ENCODE peak calls at places on chromosomes 5 and 9, in nine cellular contexts. One of them, this sample, is unnamed. For H3K4me1, the result is how much of the 10 kb centered on the place peaks cover.

GRCh38 chr9:115604831-115605483 is 487.0 kb upstream of the TNC start:
- DNase-seq in CD4-positive, alpha-beta memory T cell: no peak
- DNase-seq in Peyer's patch: no peak
- DNase-seq in A673: no peak
- DNase-seq in neural progenitor cell: no peak
- DNase-seq in suprapubic skin: no peak
- DNase-seq in cardiac muscle cell: no peak
- DNase-seq in endodermal cell: no peak
- DNase-seq in psoas muscle: no peak
- DNase-seq in this sample: no peak

GRCh38 chr5:134247411-134247810 is 21.5 kb upstream of the PPP2CA start:
- DNase-seq in neural progenitor cell: no peak
- DNase-seq in Peyer's patch: no peak
- DNase-seq in cardiac muscle cell: no peak
- DNase-seq in A673: no peak
- DNase-seq in psoas muscle: no peak
- DNase-seq in suprapubic skin: no peak
- DNase-seq in endodermal cell: no peak
- DNase-seq in CD4-positive, alpha-beta memory T cell: no peak
- DNase-seq in this sample: no peak

GRCh38 chr5:164010900-164011299 is 505.5 kb downstream of the MAT2B start:
- DNase-seq in Peyer's patch: no peak
- DNase-seq in cardiac muscle cell: no peak
- DNase-seq in CD4-positive, alpha-beta memory T cell: no peak
- DNase-seq in endodermal cell: no peak
- DNase-seq in psoas muscle: no peak
- DNase-seq in suprapubic skin: no peak
- DNase-seq in A673: no peak
- DNase-seq in neural progenitor cell: no peak
- DNase-seq in this sample: no peak

GRCh38 chr5:31361906-31362900 is 168.7 kb downstream of the CDH6 start:
- DNase-seq in cardiac muscle cell: no peak
- DNase-seq in Peyer's patch: no peak
- DNase-seq in suprapubic skin: no peak
- DNase-seq in endodermal cell: no peak
- DNase-seq in neural progenitor cell: no peak
- DNase-seq in CD4-positive, alpha-beta memory T cell: no peak
- DNase-seq in psoas muscle: no peak
- DNase-seq in A673: no peak
- DNase-seq in this sample: no peak

GRCh38 chr9:1732670-1733069 is 282.5 kb upstream of the SMARCA2 start:
- DNase-seq in Peyer's patch: no peak
- DNase-seq in A673: peak
- DNase-seq in CD4-positive, alpha-beta memory T cell: no peak
- DNase-seq in psoas muscle: no peak
- DNase-seq in endodermal cell: no peak
- DNase-seq in cardiac muscle cell: no peak
- DNase-seq in neural progenitor cell: no peak
- DNase-seq in suprapubic skin: no peak
- DNase-seq in this sample: no peak

GRCh38 chr9:85610074-85610855 is 131.5 kb downstream of the AGTPBP1 start:
- DNase-seq in neural progenitor cell: peak
- DNase-seq in suprapubic skin: no peak
- DNase-seq in psoas muscle: no peak
- DNase-seq in endodermal cell: peak
- DNase-seq in cardiac muscle cell: peak
- DNase-seq in Peyer's patch: no peak
- DNase-seq in A673: peak
- DNase-seq in CD4-positive, alpha-beta memory T cell: peak
- DNase-seq in this sample: peak

GRCh38 chr5:35924122-35924949 is 14.1 kb downstream of the CAPSL start:
- DNase-seq in Peyer's patch: no peak
- DNase-seq in CD4-positive, alpha-beta memory T cell: peak
- DNase-seq in endodermal cell: no peak
- DNase-seq in suprapubic skin: no peak
- DNase-seq in neural progenitor cell: no peak
- DNase-seq in psoas muscle: no peak
- DNase-seq in cardiac muscle cell: no peak
- DNase-seq in A673: no peak
- DNase-seq in this sample: no peak

GRCh38 chr5:55159763-55160492 is at the start of gene GPX8:
- DNase-seq in psoas muscle: no peak
- DNase-seq in suprapubic skin: no peak
- DNase-seq in cardiac muscle cell: peak
- DNase-seq in Peyer's patch: no peak
- DNase-seq in A673: peak
- DNase-seq in neural progenitor cell: peak
- DNase-seq in endodermal cell: peak
- DNase-seq in CD4-positive, alpha-beta memory T cell: peak
- DNase-seq in this sample: peak

GRCh38 chr9:11092974-11093373 is 480.2 kb upstream of the PTPRD start:
- DNase-seq in suprapubic skin: no peak
- DNase-seq in neural progenitor cell: no peak
- DNase-seq in CD4-positive, alpha-beta memory T cell: no peak
- DNase-seq in A673: no peak
- DNase-seq in endodermal cell: no peak
- DNase-seq in cardiac muscle cell: no peak
- DNase-seq in Peyer's patch: no peak
- DNase-seq in psoas muscle: no peak
- DNase-seq in this sample: no peak

GRCh38 chr5:174535691-174536090 is 188.7 kb upstream of the MSX2 start:
- DNase-seq in suprapubic skin: no peak
- DNase-seq in cardiac muscle cell: no peak
- DNase-seq in psoas muscle: no peak
- DNase-seq in endodermal cell: peak
- DNase-seq in neural progenitor cell: peak
- DNase-seq in Peyer's patch: no peak
- DNase-seq in A673: peak
- DNase-seq in CD4-positive, alpha-beta memory T cell: no peak
- DNase-seq in this sample: no peak

GRCh38 chr9:110742741-110743371 is 74.3 kb downstream of the MUSK start:
- DNase-seq in endodermal cell: peak
- DNase-seq in suprapubic skin: no peak
- DNase-seq in psoas muscle: no peak
- DNase-seq in A673: peak
- DNase-seq in Peyer's patch: no peak
- DNase-seq in neural progenitor cell: peak
- DNase-seq in CD4-positive, alpha-beta memory T cell: no peak
- DNase-seq in cardiac muscle cell: no peak
- DNase-seq in this sample: no peak

GRCh38 chr9:130368631-130369103 is 76.1 kb upstream of the ASS1 start:
- DNase-seq in Peyer's patch: no peak
- DNase-seq in endodermal cell: peak
- DNase-seq in CD4-positive, alpha-beta memory T cell: no peak
- DNase-seq in psoas muscle: no peak
- DNase-seq in suprapubic skin: no peak
- DNase-seq in neural progenitor cell: no peak
- DNase-seq in A673: peak
- DNase-seq in cardiac muscle cell: no peak
- DNase-seq in this sample: no peak

GRCh38 chr5:154755361-154756202 is at the start of gene LARP1:
- DNase-seq in endodermal cell: no peak
- DNase-seq in A673: no peak
- DNase-seq in CD4-positive, alpha-beta memory T cell: no peak
- DNase-seq in suprapubic skin: peak
- DNase-seq in neural progenitor cell: peak
- DNase-seq in Peyer's patch: peak
- DNase-seq in psoas muscle: peak
- DNase-seq in cardiac muscle cell: peak
- DNase-seq in this sample: no peak

GRCh38 chr5:14362511-14362910 is 219.1 kb upstream of the OTULINL start:
- DNase-seq in A673: peak
- DNase-seq in neural progenitor cell: no peak
- DNase-seq in cardiac muscle cell: no peak
- DNase-seq in endodermal cell: no peak
- DNase-seq in suprapubic skin: no peak
- DNase-seq in psoas muscle: no peak
- DNase-seq in CD4-positive, alpha-beta memory T cell: no peak
- DNase-seq in Peyer's patch: no peak
- DNase-seq in this sample: no peak

GRCh38 chr5:102826629-102827028 is 71.5 kb downstream of the PAM start:
- DNase-seq in CD4-positive, alpha-beta memory T cell: no peak
- DNase-seq in A673: peak
- DNase-seq in cardiac muscle cell: no peak
- DNase-seq in endodermal cell: no peak
- DNase-seq in Peyer's patch: no peak
- DNase-seq in psoas muscle: no peak
- DNase-seq in neural progenitor cell: peak
- DNase-seq in suprapubic skin: no peak
- DNase-seq in this sample: no peak

DNA sequence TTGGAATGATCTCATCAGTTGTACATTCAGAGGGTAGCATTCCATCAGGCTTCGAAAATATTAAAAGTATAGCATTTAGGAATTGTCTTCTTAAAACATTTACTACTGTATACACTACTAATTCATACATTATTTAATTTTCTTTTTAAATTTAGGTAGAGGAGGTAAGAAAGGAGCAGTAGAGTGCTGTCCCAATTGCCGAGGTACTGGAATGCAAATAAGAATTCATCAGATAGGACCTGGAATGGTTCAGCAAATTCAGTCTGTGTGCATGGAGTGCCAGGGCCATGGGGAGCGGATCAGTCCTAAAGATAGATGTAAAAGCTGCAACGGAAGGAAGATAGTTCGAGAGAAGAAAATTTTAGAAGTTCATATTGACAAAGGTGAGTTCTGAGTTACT is 5.2 kb downstream of the DNAJA1 start:
- DNase-seq in endodermal cell: no peak
- DNase-seq in suprapubic skin: no peak
- DNase-seq in cardiac muscle cell: no peak
- DNase-seq in CD4-positive, alpha-beta memory T cell: no peak
- DNase-seq in psoas muscle: no peak
- DNase-seq in Peyer's patch: no peak
- DNase-seq in A673: no peak
- DNase-seq in neural progenitor cell: no peak
- DNase-seq in this sample: no peak
- H3K4me1 ChIP-seq in endodermal cell: under half
- H3K4me1 ChIP-seq in suprapubic skin: under half
- H3K4me1 ChIP-seq in cardiac muscle cell: under half
- H3K4me1 ChIP-seq in CD4-positive, alpha-beta memory T cell: half or more
- H3K4me1 ChIP-seq in psoas muscle: under half
- H3K4me1 ChIP-seq in Peyer's patch: under half
- H3K4me1 ChIP-seq in A673: under half
- H3K4me1 ChIP-seq in neural progenitor cell: under half
- H3K4me1 ChIP-seq in this sample: under half

DNA sequence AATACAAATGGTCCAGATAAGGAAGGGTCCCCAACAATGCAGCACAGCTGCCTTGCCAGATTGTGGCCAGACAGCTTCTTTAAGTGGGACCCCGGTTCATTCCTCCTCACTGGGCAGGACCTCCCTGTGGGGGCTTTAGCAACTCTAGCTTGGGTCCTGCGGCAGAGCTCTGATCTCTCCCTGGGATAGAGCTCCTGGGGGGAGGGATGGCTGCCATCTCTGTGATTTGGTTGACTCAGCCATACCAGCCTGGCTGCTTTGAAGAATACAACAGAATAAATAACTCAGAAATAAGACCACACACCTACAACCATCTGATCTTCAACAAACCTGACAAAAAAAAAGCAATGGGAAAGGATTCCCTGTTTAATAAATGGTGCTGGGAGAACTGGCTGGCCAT is 22.7 kb upstream of the ROR2 start:
- DNase-seq in psoas muscle: no peak
- DNase-seq in cardiac muscle cell: no peak
- DNase-seq in suprapubic skin: no peak
- DNase-seq in endodermal cell: no peak
- DNase-seq in Peyer's patch: no peak
- DNase-seq in CD4-positive, alpha-beta memory T cell: no peak
- DNase-seq in A673: no peak
- DNase-seq in neural progenitor cell: no peak
- DNase-seq in this sample: no peak
- H3K4me3 ChIP-seq in psoas muscle: no peak
- H3K4me3 ChIP-seq in cardiac muscle cell: no peak
- H3K4me3 ChIP-seq in suprapubic skin: no peak
- H3K4me3 ChIP-seq in endodermal cell: no peak
- H3K4me3 ChIP-seq in Peyer's patch: no peak
- H3K4me3 ChIP-seq in CD4-positive, alpha-beta memory T cell: no peak
- H3K4me3 ChIP-seq in A673: no peak
- H3K4me3 ChIP-seq in neural progenitor cell: no peak
- H3K4me3 ChIP-seq in this sample: no peak

GRCh38 chr9:134418986-134419683 is 92.9 kb downstream of the RXRA start:
- DNase-seq in cardiac muscle cell: no peak
- DNase-seq in CD4-positive, alpha-beta memory T cell: no peak
- DNase-seq in A673: no peak
- DNase-seq in endodermal cell: no peak
- DNase-seq in psoas muscle: no peak
- DNase-seq in neural progenitor cell: no peak
- DNase-seq in Peyer's patch: no peak
- DNase-seq in suprapubic skin: no peak
- DNase-seq in this sample: no peak
- H3K4me1 ChIP-seq in cardiac muscle cell: under half
- H3K4me1 ChIP-seq in CD4-positive, alpha-beta memory T cell: under half
- H3K4me1 ChIP-seq in A673: under half
- H3K4me1 ChIP-seq in endodermal cell: under half
- H3K4me1 ChIP-seq in psoas muscle: half or more
- H3K4me1 ChIP-seq in neural progenitor cell: under half
- H3K4me1 ChIP-seq in Peyer's patch: under half
- H3K4me1 ChIP-seq in suprapubic skin: half or more
- H3K4me1 ChIP-seq in this sample: under half

GRCh38 chr9:6715755-6716643 is 41.8 kb upstream of the KDM4C start:
- DNase-seq in cardiac muscle cell: no peak
- DNase-seq in psoas muscle: peak
- DNase-seq in CD4-positive, alpha-beta memory T cell: peak
- DNase-seq in neural progenitor cell: no peak
- DNase-seq in suprapubic skin: peak
- DNase-seq in Peyer's patch: peak
- DNase-seq in endodermal cell: peak
- DNase-seq in A673: no peak
- DNase-seq in this sample: peak
- H3K4me3 ChIP-seq in cardiac muscle cell: no peak
- H3K4me3 ChIP-seq in psoas muscle: peak
- H3K4me3 ChIP-seq in CD4-positive, alpha-beta memory T cell: peak
- H3K4me3 ChIP-seq in neural progenitor cell: no peak
- H3K4me3 ChIP-seq in suprapubic skin: peak
- H3K4me3 ChIP-seq in Peyer's patch: peak
- H3K4me3 ChIP-seq in endodermal cell: no peak
- H3K4me3 ChIP-seq in A673: no peak
- H3K4me3 ChIP-seq in this sample: peak

GRCh38 chr9:91422832-91423711 is 560 bp downstream of the NFIL3 start:
- DNase-seq in suprapubic skin: peak
- DNase-seq in CD4-positive, alpha-beta memory T cell: peak
- DNase-seq in Peyer's patch: peak
- DNase-seq in psoas muscle: peak
- DNase-seq in endodermal cell: peak
- DNase-seq in A673: peak
- DNase-seq in neural progenitor cell: peak
- DNase-seq in cardiac muscle cell: peak
- DNase-seq in this sample: peak
- H3K4me1 ChIP-seq in suprapubic skin: half or more
- H3K4me1 ChIP-seq in CD4-positive, alpha-beta memory T cell: under half
- H3K4me1 ChIP-seq in Peyer's patch: under half
- H3K4me1 ChIP-seq in psoas muscle: under half
- H3K4me1 ChIP-seq in endodermal cell: under half
- H3K4me1 ChIP-seq in A673: under half
- H3K4me1 ChIP-seq in neural progenitor cell: under half
- H3K4me1 ChIP-seq in cardiac muscle cell: under half
- H3K4me1 ChIP-seq in this sample: under half

DNA sequence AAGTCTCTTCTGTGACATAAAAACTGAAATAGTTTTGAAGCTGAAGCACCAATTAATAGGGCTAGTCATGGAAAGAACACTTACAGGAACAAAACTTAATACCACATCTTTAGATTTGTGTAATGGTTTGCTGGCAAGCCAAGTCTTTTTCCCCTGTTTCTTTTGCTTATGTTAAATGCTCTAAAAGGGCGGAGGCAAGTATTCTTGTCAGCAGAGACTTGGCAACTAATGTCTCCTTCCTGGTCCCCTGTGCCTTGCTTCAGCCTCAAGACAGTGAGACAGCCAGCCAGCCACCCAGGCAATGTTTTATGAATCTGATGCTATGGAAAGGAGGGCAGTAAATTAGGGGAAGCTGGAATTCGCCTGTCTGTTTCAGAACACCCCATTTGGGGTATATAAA is 45.7 kb downstream of the PRRC1 start:
- DNase-seq in cardiac muscle cell: no peak
- DNase-seq in endodermal cell: no peak
- DNase-seq in Peyer's patch: no peak
- DNase-seq in suprapubic skin: no peak
- DNase-seq in psoas muscle: no peak
- DNase-seq in neural progenitor cell: no peak
- DNase-seq in A673: no peak
- DNase-seq in CD4-positive, alpha-beta memory T cell: no peak
- DNase-seq in this sample: no peak
- H3K4me3 ChIP-seq in cardiac muscle cell: no peak
- H3K4me3 ChIP-seq in endodermal cell: no peak
- H3K4me3 ChIP-seq in Peyer's patch: no peak
- H3K4me3 ChIP-seq in suprapubic skin: no peak
- H3K4me3 ChIP-seq in psoas muscle: no peak
- H3K4me3 ChIP-seq in neural progenitor cell: no peak
- H3K4me3 ChIP-seq in A673: no peak
- H3K4me3 ChIP-seq in CD4-positive, alpha-beta memory T cell: no peak
- H3K4me3 ChIP-seq in this sample: no peak